ENCODE peak calls at places on chromosomes 7 and 10, in ten cellular contexts. One of them, this sample, is unnamed.

GRCh38 chr7:85294176-85294575 is 107.3 kb upstream of the SEMA3D start:
- DNase-seq in activated naive CD4-positive, alpha-beta T cell: no peak
- DNase-seq in T-helper 1 cell: no peak
- DNase-seq in NCI-H1436: no peak
- DNase-seq in GOT3: no peak
- DNase-seq in tibial artery: no peak
- DNase-seq in HT1080: no peak
- DNase-seq in RKO: no peak
- DNase-seq in HCEC 1CT: no peak
- DNase-seq in NCI-H524: no peak
- DNase-seq in this sample: no peak

GRCh38 chr10:83603708-83604107 is 535.6 kb upstream of the GHITM start:
- DNase-seq in activated naive CD4-positive, alpha-beta T cell: no peak
- DNase-seq in T-helper 1 cell: peak
- DNase-seq in NCI-H1436: no peak
- DNase-seq in GOT3: no peak
- DNase-seq in tibial artery: no peak
- DNase-seq in HT1080: peak
- DNase-seq in RKO: no peak
- DNase-seq in HCEC 1CT: no peak
- DNase-seq in NCI-H524: no peak
- DNase-seq in this sample: peak

GRCh38 chr10:114391599-114391998 is 12.7 kb downstream of the AFAP1L2 start:
- DNase-seq in activated naive CD4-positive, alpha-beta T cell: no peak
- DNase-seq in T-helper 1 cell: no peak
- DNase-seq in NCI-H1436: no peak
- DNase-seq in GOT3: no peak
- DNase-seq in tibial artery: no peak
- DNase-seq in HT1080: no peak
- DNase-seq in RKO: no peak
- DNase-seq in HCEC 1CT: no peak
- DNase-seq in NCI-H524: no peak
- DNase-seq in this sample: no peak

GRCh38 chr7:36969376-36969775 is 245.1 kb upstream of the AOAH start:
- DNase-seq in activated naive CD4-positive, alpha-beta T cell: no peak
- DNase-seq in T-helper 1 cell: peak
- DNase-seq in NCI-H1436: no peak
- DNase-seq in GOT3: no peak
- DNase-seq in tibial artery: no peak
- DNase-seq in HT1080: no peak
- DNase-seq in RKO: no peak
- DNase-seq in HCEC 1CT: no peak
- DNase-seq in NCI-H524: no peak
- DNase-seq in this sample: no peak

GRCh38 chr10:133274751-133275682 is 1.7 kb downstream of the ADAM8 start:
- DNase-seq in activated naive CD4-positive, alpha-beta T cell: peak
- DNase-seq in T-helper 1 cell: peak
- DNase-seq in NCI-H1436: no peak
- DNase-seq in GOT3: peak
- DNase-seq in tibial artery: no peak
- DNase-seq in HT1080: no peak
- DNase-seq in RKO: no peak
- DNase-seq in HCEC 1CT: no peak
- DNase-seq in NCI-H524: peak
- DNase-seq in this sample: no peak

GRCh38 chr10:7401156-7401555 is 9.7 kb downstream of the SFMBT2 start:
- DNase-seq in activated naive CD4-positive, alpha-beta T cell: no peak
- DNase-seq in T-helper 1 cell: no peak
- DNase-seq in NCI-H1436: no peak
- DNase-seq in GOT3: no peak
- DNase-seq in tibial artery: no peak
- DNase-seq in HT1080: no peak
- DNase-seq in RKO: no peak
- DNase-seq in HCEC 1CT: no peak
- DNase-seq in NCI-H524: no peak
- DNase-seq in this sample: no peak

GRCh38 chr7:41916450-41916927 is 213.6 kb upstream of the INHBA start:
- DNase-seq in activated naive CD4-positive, alpha-beta T cell: no peak
- DNase-seq in T-helper 1 cell: no peak
- DNase-seq in NCI-H1436: no peak
- DNase-seq in GOT3: peak
- DNase-seq in tibial artery: peak
- DNase-seq in HT1080: peak
- DNase-seq in RKO: peak
- DNase-seq in HCEC 1CT: peak
- DNase-seq in NCI-H524: no peak
- DNase-seq in this sample: no peak

GRCh38 chr10:125843603-125844329 is 20.4 kb downstream of the BCCIP start:
- DNase-seq in activated naive CD4-positive, alpha-beta T cell: no peak
- DNase-seq in T-helper 1 cell: no peak
- DNase-seq in NCI-H1436: no peak
- DNase-seq in GOT3: no peak
- DNase-seq in tibial artery: no peak
- DNase-seq in HT1080: no peak
- DNase-seq in RKO: no peak
- DNase-seq in HCEC 1CT: no peak
- DNase-seq in NCI-H524: no peak
- DNase-seq in this sample: no peak

GRCh38 chr7:73520673-73521635 is 1.1 kb downstream of the BAZ1B start:
- DNase-seq in activated naive CD4-positive, alpha-beta T cell: no peak
- DNase-seq in T-helper 1 cell: peak
- DNase-seq in NCI-H1436: no peak
- DNase-seq in GOT3: no peak
- DNase-seq in tibial artery: no peak
- DNase-seq in HT1080: no peak
- DNase-seq in RKO: peak
- DNase-seq in HCEC 1CT: no peak
- DNase-seq in NCI-H524: peak
- DNase-seq in this sample: peak

GRCh38 chr7:157428554-157428945 is 91.7 kb downstream of the DNAJB6 start:
- DNase-seq in activated naive CD4-positive, alpha-beta T cell: no peak
- DNase-seq in T-helper 1 cell: no peak
- DNase-seq in NCI-H1436: no peak
- DNase-seq in GOT3: no peak
- DNase-seq in tibial artery: no peak
- DNase-seq in HT1080: no peak
- DNase-seq in RKO: no peak
- DNase-seq in HCEC 1CT: no peak
- DNase-seq in NCI-H524: no peak
- DNase-seq in this sample: no peak

GRCh38 chr7:10106609-10107008 is 867.1 kb upstream of the PHF14 start:
- DNase-seq in activated naive CD4-positive, alpha-beta T cell: no peak
- DNase-seq in T-helper 1 cell: no peak
- DNase-seq in NCI-H1436: no peak
- DNase-seq in GOT3: no peak
- DNase-seq in tibial artery: no peak
- DNase-seq in HT1080: no peak
- DNase-seq in RKO: no peak
- DNase-seq in HCEC 1CT: no peak
- DNase-seq in NCI-H524: no peak
- DNase-seq in this sample: no peak

GRCh38 chr7:94394058-94394398 is 667 bp upstream of the COL1A2 start:
- DNase-seq in activated naive CD4-positive, alpha-beta T cell: no peak
- DNase-seq in T-helper 1 cell: no peak
- DNase-seq in NCI-H1436: no peak
- DNase-seq in GOT3: no peak
- DNase-seq in tibial artery: no peak
- DNase-seq in HT1080: no peak
- DNase-seq in RKO: no peak
- DNase-seq in HCEC 1CT: no peak
- DNase-seq in NCI-H524: no peak
- DNase-seq in this sample: no peak

GRCh38 chr10:104766341-104766740 is 125.3 kb downstream of the SORCS3 start:
- DNase-seq in activated naive CD4-positive, alpha-beta T cell: no peak
- DNase-seq in T-helper 1 cell: no peak
- DNase-seq in NCI-H1436: no peak
- DNase-seq in GOT3: no peak
- DNase-seq in tibial artery: no peak
- DNase-seq in HT1080: peak
- DNase-seq in RKO: peak
- DNase-seq in HCEC 1CT: no peak
- DNase-seq in NCI-H524: no peak
- DNase-seq in this sample: no peak

GRCh38 chr10:111082102-111082975 is 5.5 kb downstream of the ADRA2A start:
- DNase-seq in activated naive CD4-positive, alpha-beta T cell: no peak
- DNase-seq in T-helper 1 cell: no peak
- DNase-seq in NCI-H1436: no peak
- DNase-seq in GOT3: no peak
- DNase-seq in tibial artery: no peak
- DNase-seq in HT1080: no peak
- DNase-seq in RKO: no peak
- DNase-seq in HCEC 1CT: no peak
- DNase-seq in NCI-H524: no peak
- DNase-seq in this sample: no peak

GRCh38 chr7:149285581-149285975 is 23.6 kb downstream of the ZNF783 start:
- DNase-seq in activated naive CD4-positive, alpha-beta T cell: no peak
- DNase-seq in T-helper 1 cell: no peak
- DNase-seq in NCI-H1436: no peak
- DNase-seq in GOT3: no peak
- DNase-seq in tibial artery: no peak
- DNase-seq in HT1080: no peak
- DNase-seq in RKO: no peak
- DNase-seq in HCEC 1CT: no peak
- DNase-seq in NCI-H524: no peak
- DNase-seq in this sample: peak

GRCh38 chr7:18497800-18498199 is 2.3 kb downstream of the HDAC9 start:
- DNase-seq in activated naive CD4-positive, alpha-beta T cell: no peak
- DNase-seq in T-helper 1 cell: no peak
- DNase-seq in NCI-H1436: no peak
- DNase-seq in GOT3: no peak
- DNase-seq in tibial artery: no peak
- DNase-seq in HT1080: no peak
- DNase-seq in RKO: no peak
- DNase-seq in HCEC 1CT: no peak
- DNase-seq in NCI-H524: no peak
- DNase-seq in this sample: no peak

GRCh38 chr7:37726022-37726421 is 42.5 kb downstream of the GPR141 start:
- DNase-seq in activated naive CD4-positive, alpha-beta T cell: no peak
- DNase-seq in T-helper 1 cell: no peak
- DNase-seq in NCI-H1436: no peak
- DNase-seq in GOT3: no peak
- DNase-seq in tibial artery: no peak
- DNase-seq in HT1080: no peak
- DNase-seq in RKO: no peak
- DNase-seq in HCEC 1CT: no peak
- DNase-seq in NCI-H524: no peak
- DNase-seq in this sample: peak

GRCh38 chr7:43077285-43077684 is 35.2 kb upstream of the HECW1 start:
- DNase-seq in activated naive CD4-positive, alpha-beta T cell: no peak
- DNase-seq in T-helper 1 cell: no peak
- DNase-seq in NCI-H1436: no peak
- DNase-seq in GOT3: no peak
- DNase-seq in tibial artery: no peak
- DNase-seq in HT1080: no peak
- DNase-seq in RKO: no peak
- DNase-seq in HCEC 1CT: no peak
- DNase-seq in NCI-H524: no peak
- DNase-seq in this sample: no peak

This sample was measured in mesendoderm.